ENCODE peak calls at places on chromosomes 4 and X, in five cellular contexts. W, O, V, T and K are unnamed samples.

GRCh38 chrX:13808293-13808692 is 8.6 kb downstream of the GPM6B start:
- DNase-seq in O (no peak), V (no peak), W (no peak), T (no peak), K (no peak)

GRCh38 chr4:55127521-55127920 is 2.1 kb upstream of the KDR start:
- DNase-seq in T (no peak), O (no peak), W (no peak), V (no peak), K (no peak)

GRCh38 chr4:129747756-129748155 is 651.8 kb downstream of the C4orf33 start:
- DNase-seq in V (no peak), W (no peak), T (no peak), O (no peak), K (no peak)

GRCh38 chr4:150583287-150584197 is 1.6 kb downstream of the MAB21L2 start:
- DNase-seq in V (no peak), O (no peak), W (no peak), T (peak), K (no peak)

GRCh38 chr4:173522160-173522873 is 7.7 kb downstream of the HAND2 start:
- DNase-seq in O (no peak), V (peak), T (peak), W (no peak), K (no peak)

GRCh38 chr4:8225704-8226443 is 26.8 kb downstream of the SH3TC1 start:
- DNase-seq in O (no peak), T (no peak), V (no peak), W (peak), K (no peak)

GRCh38 chrX:40570346-40571093 is 10.2 kb upstream of the ATP6AP2 start:
- DNase-seq in O (no peak), W (no peak), V (no peak), T (no peak), K (no peak)

GRCh38 chr4:133148690-133149363 is at the start of gene PCDH10:
- DNase-seq in O (peak), T (peak), V (peak), W (peak), K (peak)

GRCh38 chr4:128371004-128371777 is 83.6 kb upstream of the PGRMC2 start:
- DNase-seq in W (no peak), T (peak), V (peak), O (peak), K (no peak)

GRCh38 chr4:98261291-98262271 is at the start of gene RAP1GDS1:
- DNase-seq in T (peak), W (peak), O (peak), V (peak), K (peak)

GRCh38 chr4:8537041-8537461 is 43.1 kb upstream of the GPR78 start:
- DNase-seq in V (peak), W (peak), O (peak), T (peak), K (no peak)

GRCh38 chr4:74794341-74794801 is at the start of gene BTC:
- DNase-seq in V (peak), W (peak), T (no peak), O (peak), K (peak)

GRCh38 chrX:47746446-47746845 is 87.5 kb upstream of the UXT start:
- DNase-seq in T (no peak), O (no peak), V (no peak), W (no peak), K (no peak)

GRCh38 chr4:107153956-107154355 is 117.8 kb upstream of the DKK2 start:
- DNase-seq in T (no peak), O (no peak), W (no peak), V (no peak), K (no peak)

GRCh38 chr4:70667710-70668535 is 1.6 kb upstream of the JCHAIN start:
- DNase-seq in V (peak), T (peak), O (no peak), W (no peak), K (peak)

GRCh38 chrX:118522230-118522926 is 26.8 kb downstream of the DOCK11 start:
- DNase-seq in O (no peak), V (peak), W (no peak), T (no peak), K (no peak)

GRCh38 chr4:8103991-8104390 is 54.6 kb downstream of the ABLIM2 start:
- DNase-seq in O (no peak), T (no peak), V (no peak), W (no peak), K (no peak)

GRCh38 chr4:93346840-93347239 is 481.7 kb upstream of the ATOH1 start:
- DNase-seq in V (no peak), O (no peak), W (no peak), T (no peak), K (no peak)

GRCh38 chr4:99817310-99817885 is 771 bp downstream of the DAPP1 start:
- DNase-seq in O (peak), W (no peak), V (no peak), T (no peak), K (peak)

GRCh38 chr4:78532046-78532445 is 19.5 kb upstream of the ANXA3 start:
- DNase-seq in W (no peak), T (no peak), O (no peak), V (no peak), K (no peak)

GRCh38 chr4:78534286-78534955 is 17.1 kb upstream of the ANXA3 start:
- DNase-seq in T (peak), O (peak), V (peak), W (peak), K (no peak)

GRCh38 chr4:78529569-78530209 is 21.9 kb upstream of the ANXA3 start:
- DNase-seq in O (peak), T (peak), V (peak), W (no peak), K (no peak)

GRCh38 chr4:78528327-78528726 is 23.2 kb upstream of the ANXA3 start:
- DNase-seq in T (peak), V (peak), W (no peak), O (no peak), K (no peak)

DNA sequence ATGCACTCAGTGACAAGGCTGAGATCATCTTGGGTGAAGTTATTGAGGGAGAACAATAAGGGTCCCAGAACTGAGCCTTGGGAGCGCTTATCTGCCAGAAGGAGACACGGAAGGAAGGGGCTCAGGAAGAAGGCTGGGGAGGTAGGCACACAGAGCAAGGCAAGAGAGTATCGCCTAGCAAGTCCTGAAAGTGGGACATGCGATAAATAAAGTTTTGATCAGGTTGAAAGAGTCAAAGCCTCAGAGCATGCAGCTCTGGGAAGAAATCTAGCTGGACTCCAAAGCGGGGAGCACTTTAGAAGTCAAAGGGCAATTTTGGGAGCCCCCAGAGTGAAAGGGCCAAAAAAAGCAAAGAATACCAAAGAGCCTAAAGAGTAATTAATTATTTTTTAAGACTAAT is 17.7 kb upstream of the ANXA3 start:
- DNase-seq in W (no peak), O (no peak), T (no peak), V (no peak), K (no peak)
- H3K9ac ChIP-seq in W (no peak), O (peak), T (no peak), V (no peak), K (no peak)

GRCh38 chrX:39150621-39151020 is 349.4 kb downstream of the MID1IP1 start:
- DNase-seq in T (no peak), V (no peak), O (no peak), W (no peak), K (no peak)

GRCh38 chrX:39149761-39150160 is 348.5 kb downstream of the MID1IP1 start:
- DNase-seq in T (peak), W (peak), O (peak), V (peak), K (no peak)

GRCh38 chrX:39152106-39152649 is 350.9 kb downstream of the MID1IP1 start:
- DNase-seq in V (peak), W (no peak), O (no peak), T (no peak), K (no peak)

GRCh38 chrX:39145859-39146258 is 344.6 kb downstream of the MID1IP1 start:
- DNase-seq in V (no peak), W (no peak), T (no peak), O (no peak), K (no peak)

GRCh38 chrX:39150210-39150609 is 349.0 kb downstream of the MID1IP1 start:
- DNase-seq in O (no peak), W (no peak), T (no peak), V (no peak), K (no peak)
- H3K4me2 ChIP-seq in O (no peak), W (no peak), T (no peak), V (no peak), K (no peak)

GRCh38 chrX:150036181-150036580 is 97.9 kb upstream of the EOLA2 start:
- DNase-seq in O (peak), W (peak), T (peak), V (peak), K (no peak)

GRCh38 chrX:150038977-150039599 is 100.8 kb upstream of the EOLA2 start:
- DNase-seq in T (peak), V (peak), W (no peak), O (no peak), K (no peak)

GRCh38 chrX:150036641-150037040 is 98.3 kb upstream of the EOLA2 start:
- DNase-seq in W (no peak), T (no peak), V (no peak), O (peak), K (no peak)

GRCh38 chrX:150037041-150037440 is 98.8 kb upstream of the EOLA2 start:
- DNase-seq in T (no peak), O (no peak), V (peak), W (peak), K (no peak)

DNA sequence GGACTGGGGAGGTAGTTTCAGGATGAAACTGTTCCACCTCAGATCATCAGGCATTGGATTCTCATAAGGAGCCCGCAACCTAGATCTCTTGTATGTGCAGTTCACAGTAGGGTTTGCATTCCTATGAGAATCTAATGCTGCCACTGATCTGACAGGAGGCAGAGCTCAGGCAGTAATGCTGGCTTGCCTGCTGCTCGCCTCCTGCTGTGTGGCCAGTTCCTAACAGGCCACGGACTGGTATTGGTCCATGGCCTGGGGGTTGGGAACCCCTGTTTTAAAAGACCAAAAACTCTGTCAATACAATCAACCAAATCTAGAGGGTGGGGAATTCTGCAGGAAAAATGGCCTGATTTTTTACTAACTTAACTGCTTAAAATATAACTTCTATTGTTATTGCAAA is 100.1 kb upstream of the EOLA2 start:
- DNase-seq in V (no peak), O (no peak), T (no peak), W (no peak), K (no peak)
- H3K9ac ChIP-seq in V (no peak), O (no peak), T (no peak), W (no peak), K (no peak)

GRCh38 chr4:183834252-183834651 is 70.9 kb upstream of the STOX2 start:
- DNase-seq in O (peak), V (no peak), T (no peak), W (no peak), K (no peak)

GRCh38 chr4:183832776-183833450 is 72.2 kb upstream of the STOX2 start:
- DNase-seq in O (peak), V (no peak), W (no peak), T (no peak), K (no peak)

GRCh38 chr4:183831026-183831446 is 74.1 kb upstream of the STOX2 start:
- DNase-seq in W (no peak), O (no peak), V (no peak), T (no peak), K (no peak)

GRCh38 chr4:183830438-183830985 is 74.6 kb upstream of the STOX2 start:
- DNase-seq in W (no peak), T (no peak), O (peak), V (no peak), K (no peak)

DNA sequence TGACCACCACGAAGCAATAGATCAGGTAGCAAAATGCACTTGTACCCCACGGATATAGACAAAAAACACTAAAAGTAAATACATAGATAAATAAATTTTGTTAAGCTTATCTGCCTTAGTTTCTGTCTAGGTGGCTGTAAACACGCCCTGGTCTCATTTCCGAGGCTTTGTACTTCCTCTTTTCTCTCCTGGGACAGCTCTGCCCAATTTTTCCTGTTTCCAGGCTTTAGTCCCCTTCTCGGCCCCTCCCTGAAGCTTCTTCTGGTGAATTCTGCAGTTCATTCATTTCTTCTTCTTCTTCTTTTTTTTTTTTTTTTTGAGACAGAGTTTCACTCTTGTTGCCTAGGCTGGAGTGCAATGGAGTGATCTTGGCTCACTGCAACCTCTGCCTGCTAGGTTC is 73.4 kb upstream of the STOX2 start:
- DNase-seq in O (no peak), W (no peak), T (no peak), V (no peak), K (no peak)
- H3K4me2 ChIP-seq in O (no peak), W (no peak), T (no peak), V (no peak), K (no peak)

DNA sequence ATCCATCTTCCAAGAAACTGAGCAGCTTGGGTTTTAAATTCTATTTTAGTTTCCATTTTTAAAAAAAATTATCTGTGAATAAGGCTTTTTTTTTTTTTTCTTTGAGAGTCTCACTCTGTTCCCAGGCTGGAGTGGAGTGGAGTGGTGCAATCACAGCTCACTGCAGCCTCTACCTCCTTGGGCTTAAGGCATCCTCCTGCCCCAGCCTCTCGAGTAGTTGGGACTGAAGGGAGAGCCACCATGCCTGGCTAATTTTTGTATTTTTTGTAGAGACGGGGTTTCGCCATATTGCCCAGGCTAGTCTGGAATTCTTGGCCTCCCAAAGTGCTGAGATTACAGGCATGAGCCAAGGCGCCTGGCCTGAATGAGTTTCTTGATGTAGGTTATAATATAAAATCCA is 1.4 kb downstream of the ENOPH1 start:
- DNase-seq in W (no peak), O (no peak), V (no peak), T (no peak), K (no peak)
- H3K9ac ChIP-seq in W (peak), O (peak), V (peak), T (no peak), K (peak)